ENCODE peak calls at places on chromosomes 11 and 22, in six cellular contexts. One of them, this sample, is unnamed.

GRCh38 chr11:134033276-134033675 is 35.6 kb upstream of the JAM3 start:
- DNase-seq in A549: no peak
- DNase-seq in pancreas: no peak
- DNase-seq in neural progenitor cell: no peak
- DNase-seq in CD8-positive, alpha-beta T cell: no peak
- DNase-seq in fibroblast of lung: no peak
- DNase-seq in this sample: no peak

GRCh38 chr11:76807206-76807875 is 24.2 kb downstream of the TSKU start:
- DNase-seq in CD8-positive, alpha-beta T cell: peak
- DNase-seq in fibroblast of lung: peak
- DNase-seq in pancreas: peak
- DNase-seq in neural progenitor cell: peak
- DNase-seq in A549: peak
- DNase-seq in this sample: peak

GRCh38 chr11:110730773-110731172 is 18.5 kb upstream of the ARHGAP20 start:
- DNase-seq in CD8-positive, alpha-beta T cell: no peak
- DNase-seq in A549: no peak
- DNase-seq in neural progenitor cell: no peak
- DNase-seq in pancreas: no peak
- DNase-seq in fibroblast of lung: no peak
- DNase-seq in this sample: no peak

GRCh38 chr11:113531078-113531477 is 55.9 kb upstream of the DRD2 start:
- DNase-seq in neural progenitor cell: no peak
- DNase-seq in CD8-positive, alpha-beta T cell: no peak
- DNase-seq in pancreas: no peak
- DNase-seq in fibroblast of lung: no peak
- DNase-seq in A549: no peak
- DNase-seq in this sample: no peak

GRCh38 chr11:37841016-37841415 is 1243.0 kb upstream of the RAG2 start:
- DNase-seq in A549: no peak
- DNase-seq in CD8-positive, alpha-beta T cell: no peak
- DNase-seq in fibroblast of lung: no peak
- DNase-seq in neural progenitor cell: no peak
- DNase-seq in pancreas: no peak
- DNase-seq in this sample: peak

GRCh38 chr11:44627911-44628729 is 62.7 kb downstream of the CD82 start:
- DNase-seq in A549: no peak
- DNase-seq in CD8-positive, alpha-beta T cell: peak
- DNase-seq in pancreas: peak
- DNase-seq in neural progenitor cell: no peak
- DNase-seq in fibroblast of lung: peak
- DNase-seq in this sample: peak

GRCh38 chr11:108302121-108302785 is 79.4 kb downstream of the ATM start:
- DNase-seq in pancreas: no peak
- DNase-seq in CD8-positive, alpha-beta T cell: no peak
- DNase-seq in fibroblast of lung: peak
- DNase-seq in A549: no peak
- DNase-seq in neural progenitor cell: no peak
- DNase-seq in this sample: no peak

GRCh38 chr11:10617551-10617950 is 49.1 kb upstream of the LYVE1 start:
- DNase-seq in CD8-positive, alpha-beta T cell: no peak
- DNase-seq in fibroblast of lung: no peak
- DNase-seq in pancreas: no peak
- DNase-seq in A549: no peak
- DNase-seq in neural progenitor cell: no peak
- DNase-seq in this sample: no peak

GRCh38 chr11:64885367-64886286 is 7.2 kb upstream of the EHD1 start:
- DNase-seq in neural progenitor cell: no peak
- DNase-seq in fibroblast of lung: peak
- DNase-seq in A549: peak
- DNase-seq in pancreas: no peak
- DNase-seq in CD8-positive, alpha-beta T cell: no peak
- DNase-seq in this sample: peak

GRCh38 chr11:43567396-43567975 is 113.1 kb upstream of the HSD17B12 start:
- DNase-seq in pancreas: no peak
- DNase-seq in A549: peak
- DNase-seq in neural progenitor cell: peak
- DNase-seq in CD8-positive, alpha-beta T cell: no peak
- DNase-seq in fibroblast of lung: peak
- DNase-seq in this sample: peak

GRCh38 chr11:96263361-96263763 is 79.6 kb downstream of the MAML2 start:
- DNase-seq in CD8-positive, alpha-beta T cell: no peak
- DNase-seq in A549: peak
- DNase-seq in fibroblast of lung: peak
- DNase-seq in neural progenitor cell: no peak
- DNase-seq in pancreas: no peak
- DNase-seq in this sample: peak

GRCh38 chr22:47678667-47679287 is 916.3 kb downstream of the TBC1D22A start:
- DNase-seq in A549: no peak
- DNase-seq in pancreas: no peak
- DNase-seq in CD8-positive, alpha-beta T cell: no peak
- DNase-seq in fibroblast of lung: no peak
- DNase-seq in neural progenitor cell: peak
- DNase-seq in this sample: no peak

DNA sequence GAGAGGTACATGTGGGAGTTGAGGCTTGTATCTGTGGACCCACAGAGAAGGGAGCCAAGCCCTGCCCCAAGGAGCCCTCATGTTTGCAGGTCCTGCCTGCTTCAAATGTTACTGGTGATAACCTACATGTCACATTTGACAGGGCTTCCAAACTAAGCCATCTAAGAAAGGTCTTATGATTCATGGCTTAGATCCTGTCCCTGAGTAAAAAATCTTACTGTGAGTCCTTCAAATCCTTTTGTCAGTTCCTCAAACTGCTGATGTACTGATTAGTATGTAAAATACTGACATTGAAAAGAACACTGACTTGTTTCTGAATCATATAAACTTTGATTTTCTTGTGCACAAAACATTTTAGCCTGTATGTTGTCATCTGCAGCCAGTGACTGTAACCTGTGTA is 1.0 kb upstream of the PANX1 start:
- DNase-seq in CD8-positive, alpha-beta T cell: no peak
- DNase-seq in neural progenitor cell: no peak
- DNase-seq in A549: no peak
- DNase-seq in pancreas: no peak
- DNase-seq in fibroblast of lung: no peak
- DNase-seq in this sample: no peak
- H3K4me3 ChIP-seq in CD8-positive, alpha-beta T cell: peak
- H3K4me3 ChIP-seq in neural progenitor cell: peak
- H3K4me3 ChIP-seq in A549: peak
- H3K4me3 ChIP-seq in pancreas: no peak
- H3K4me3 ChIP-seq in fibroblast of lung: peak
- H3K4me3 ChIP-seq in this sample: peak

GRCh38 chr11:6962673-6963072 is 36.4 kb downstream of the ZNF215 start:
- DNase-seq in CD8-positive, alpha-beta T cell: no peak
- DNase-seq in fibroblast of lung: no peak
- DNase-seq in pancreas: no peak
- DNase-seq in neural progenitor cell: no peak
- DNase-seq in A549: no peak
- DNase-seq in this sample: no peak

GRCh38 chr11:6962141-6962540 is 35.9 kb downstream of the ZNF215 start:
- DNase-seq in neural progenitor cell: peak
- DNase-seq in A549: no peak
- DNase-seq in fibroblast of lung: no peak
- DNase-seq in CD8-positive, alpha-beta T cell: no peak
- DNase-seq in pancreas: no peak
- DNase-seq in this sample: no peak
- TF ChIP-seq CTCF in neural progenitor cell: no peak
- TF ChIP-seq CTCF in A549: no peak
- TF ChIP-seq CTCF in fibroblast of lung: no peak
- TF ChIP-seq CTCF in CD8-positive, alpha-beta T cell: no peak
- TF ChIP-seq CTCF in pancreas: no peak
- TF ChIP-seq CTCF in this sample: no peak

DNA sequence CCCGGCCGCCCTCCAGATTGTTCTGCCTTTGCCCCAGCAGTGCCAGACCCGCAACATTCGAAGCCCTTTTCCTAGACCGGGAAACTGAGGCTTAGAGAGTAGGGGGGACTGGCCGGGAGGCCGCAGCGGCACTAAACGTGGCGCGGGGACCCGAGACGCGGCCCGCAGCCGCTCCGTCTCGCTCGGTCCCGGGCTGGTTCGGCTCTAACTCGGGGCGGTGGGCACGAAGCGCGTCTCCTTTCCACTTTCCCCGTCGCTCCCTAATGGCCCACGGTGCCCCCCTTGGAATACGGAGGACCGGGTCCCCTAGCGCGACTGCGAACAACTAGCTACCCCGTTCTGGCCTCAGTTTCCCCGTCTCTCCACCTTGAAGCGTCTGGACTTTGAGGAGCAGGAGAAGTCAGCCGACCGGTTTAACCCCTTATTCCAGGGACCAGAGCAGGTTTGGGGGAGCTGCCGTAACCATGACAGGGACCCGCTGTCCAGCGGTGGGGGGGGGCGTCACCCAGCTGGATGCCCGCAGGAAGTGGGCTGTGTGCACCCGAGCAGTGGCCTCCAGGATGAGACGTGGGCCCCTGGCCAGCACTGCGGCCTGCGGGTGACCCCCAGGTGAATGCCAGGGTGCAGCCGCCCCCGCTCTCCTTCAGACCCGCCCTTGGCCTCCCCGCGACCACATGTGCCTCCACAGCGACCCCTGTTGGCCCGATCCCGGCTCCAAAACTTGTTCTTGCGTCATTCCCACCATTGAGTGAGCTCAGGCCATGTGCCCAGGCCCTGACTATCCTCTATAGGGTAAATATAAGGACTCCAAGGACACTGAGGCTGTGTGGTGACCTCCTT is 1.1 kb downstream of the CDC42EP1 start:
- DNase-seq in neural progenitor cell: peak
- DNase-seq in pancreas: peak
- DNase-seq in A549: peak
- DNase-seq in fibroblast of lung: peak
- DNase-seq in CD8-positive, alpha-beta T cell: peak
- DNase-seq in this sample: peak
- H3K4me3 ChIP-seq in neural progenitor cell: peak
- H3K4me3 ChIP-seq in pancreas: peak
- H3K4me3 ChIP-seq in A549: peak
- H3K4me3 ChIP-seq in fibroblast of lung: peak
- H3K4me3 ChIP-seq in CD8-positive, alpha-beta T cell: peak
- H3K4me3 ChIP-seq in this sample: peak

GRCh38 chr11:29120329-29120695 is 896.5 kb downstream of the KCNA4 start:
- DNase-seq in CD8-positive, alpha-beta T cell: no peak
- DNase-seq in pancreas: no peak
- DNase-seq in fibroblast of lung: no peak
- DNase-seq in neural progenitor cell: no peak
- DNase-seq in A549: no peak
- DNase-seq in this sample: no peak
- TF ChIP-seq CTCF in CD8-positive, alpha-beta T cell: no peak
- TF ChIP-seq CTCF in pancreas: no peak
- TF ChIP-seq CTCF in fibroblast of lung: no peak
- TF ChIP-seq CTCF in neural progenitor cell: no peak
- TF ChIP-seq CTCF in A549: no peak
- TF ChIP-seq CTCF in this sample: no peak

GRCh38 chr11:61155312-61155711 is 5.9 kb downstream of the VPS37C start:
- DNase-seq in A549: no peak
- DNase-seq in neural progenitor cell: no peak
- DNase-seq in CD8-positive, alpha-beta T cell: no peak
- DNase-seq in fibroblast of lung: no peak
- DNase-seq in pancreas: no peak
- DNase-seq in this sample: no peak

GRCh38 chr11:61151545-61152252 is 9.5 kb downstream of the VPS37C start:
- DNase-seq in A549: no peak
- DNase-seq in pancreas: no peak
- DNase-seq in fibroblast of lung: no peak
- DNase-seq in neural progenitor cell: no peak
- DNase-seq in CD8-positive, alpha-beta T cell: no peak
- DNase-seq in this sample: no peak

GRCh38 chr11:61154528-61154927 is 6.7 kb downstream of the VPS37C start:
- DNase-seq in CD8-positive, alpha-beta T cell: no peak
- DNase-seq in neural progenitor cell: no peak
- DNase-seq in pancreas: no peak
- DNase-seq in fibroblast of lung: no peak
- DNase-seq in A549: no peak
- DNase-seq in this sample: no peak

GRCh38 chr11:61152816-61153592 is 8.2 kb downstream of the VPS37C start:
- DNase-seq in CD8-positive, alpha-beta T cell: no peak
- DNase-seq in fibroblast of lung: peak
- DNase-seq in neural progenitor cell: no peak
- DNase-seq in pancreas: no peak
- DNase-seq in A549: no peak
- DNase-seq in this sample: peak

GRCh38 chr11:61153593-61154090 is 7.6 kb downstream of the VPS37C start:
- DNase-seq in pancreas: no peak
- DNase-seq in CD8-positive, alpha-beta T cell: no peak
- DNase-seq in fibroblast of lung: no peak
- DNase-seq in A549: no peak
- DNase-seq in neural progenitor cell: no peak
- DNase-seq in this sample: no peak
- H3K4me3 ChIP-seq in pancreas: no peak
- H3K4me3 ChIP-seq in CD8-positive, alpha-beta T cell: no peak
- H3K4me3 ChIP-seq in fibroblast of lung: no peak
- H3K4me3 ChIP-seq in A549: no peak
- H3K4me3 ChIP-seq in neural progenitor cell: no peak
- H3K4me3 ChIP-seq in this sample: no peak

GRCh38 chr11:117950320-117950719 is 21.1 kb upstream of the TMPRSS13 start:
- DNase-seq in A549: no peak
- DNase-seq in fibroblast of lung: no peak
- DNase-seq in CD8-positive, alpha-beta T cell: peak
- DNase-seq in pancreas: no peak
- DNase-seq in neural progenitor cell: no peak
- DNase-seq in this sample: no peak
- TF ChIP-seq CTCF in A549: no peak
- TF ChIP-seq CTCF in fibroblast of lung: peak
- TF ChIP-seq CTCF in CD8-positive, alpha-beta T cell: peak
- TF ChIP-seq CTCF in pancreas: no peak
- TF ChIP-seq CTCF in neural progenitor cell: no peak
- TF ChIP-seq CTCF in this sample: peak

GRCh38 chr11:9091044-9091936 is at the start of gene SCUBE2:
- DNase-seq in A549: no peak
- DNase-seq in neural progenitor cell: peak
- DNase-seq in pancreas: peak
- DNase-seq in CD8-positive, alpha-beta T cell: no peak
- DNase-seq in fibroblast of lung: no peak
- DNase-seq in this sample: no peak
- H3K4me3 ChIP-seq in A549: peak
- H3K4me3 ChIP-seq in neural progenitor cell: peak
- H3K4me3 ChIP-seq in pancreas: peak
- H3K4me3 ChIP-seq in CD8-positive, alpha-beta T cell: no peak
- H3K4me3 ChIP-seq in fibroblast of lung: peak
- H3K4me3 ChIP-seq in this sample: peak